ENCODE peak calls at places on chromosome 9, in seven cellular contexts. Q is T-cell, V is mucosa of gallbladder, K is skeletal muscle cell, P is left ventricle myocardium inferior, J is NCI-H1436, W is NCI-H187. L is an unnamed sample.

GRCh38 chr9:38435526-38435925 is 11.3 kb upstream of the IGFBPL1 start:
- DNase-seq in W (no peak), V (no peak), P (no peak), K (no peak), J (no peak), Q (no peak), L (no peak)

GRCh38 chr9:120412425-120412951 is 167.5 kb downstream of the CDK5RAP2 start:
- DNase-seq in J (no peak), K (peak; percentile 69), W (no peak), P (no peak), Q (no peak), V (no peak), L (peak; percentile 93)

GRCh38 chr9:120330031-120330430 is 249.9 kb downstream of the CDK5RAP2 start:
- DNase-seq in J (no peak), K (no peak), P (no peak), Q (no peak), W (no peak), V (no peak), L (no peak)

GRCh38 chr9:117120061-117120460 is 294.8 kb downstream of the ASTN2 start:
- DNase-seq in P (no peak), V (no peak), K (no peak), J (no peak), W (no peak), Q (no peak), L (no peak)

GRCh38 chr9:37100750-37101149 is 19.6 kb upstream of the ZCCHC7 start:
- DNase-seq in Q (no peak), K (no peak), P (no peak), J (no peak), W (no peak), V (no peak), L (no peak)

GRCh38 chr9:112174965-112175795 is at the start of gene SUSD1:
- DNase-seq in V (no peak), Q (peak; percentile 33), K (no peak), P (peak; percentile 58), J (peak; percentile 30), W (no peak), L (no peak)

GRCh38 chr9:35771524-35771923 is 17.4 kb upstream of the MSMP start:
- DNase-seq in K (no peak), V (no peak), J (peak; percentile 58), W (no peak), P (no peak), Q (no peak), L (no peak)

GRCh38 chr9:114507726-114508125 is 2.5 kb upstream of the WHRN start:
- DNase-seq in V (no peak), P (no peak), J (peak; percentile 18), Q (no peak), W (no peak), K (no peak), L (no peak)

GRCh38 chr9:120676767-120677402 is 37.4 kb downstream of the MEGF9 start:
- DNase-seq in K (no peak), W (no peak), P (no peak), Q (no peak), J (no peak), V (no peak), L (no peak)

GRCh38 chr9:15873573-15874177 is 320.8 kb downstream of the CCDC171 start:
- DNase-seq in J (peak; percentile 27), Q (no peak), V (no peak), K (peak; percentile 31), P (no peak), W (no peak), L (peak; percentile 47)